ENCODE peak calls at places on chromosomes 7 and 10, in eight cellular contexts. U is A549, D is IMR-90, V is skeletal muscle cell, P is astrocyte of the hippocampus, T is HEK293T, Y is NCI-H69, W is BE2C. I is an unnamed sample.

GRCh38 chr7:114856625-114857024 is 65.3 kb upstream of the MDFIC start:
- DNase-seq in U (no peak), D (peak), V (no peak), P (peak), T (no peak), Y (peak), W (no peak), I (peak)

GRCh38 chr10:123301077-123301875 is 147.1 kb downstream of the BUB3 start:
- DNase-seq in U (peak), D (no peak), V (peak), P (peak), T (peak), Y (peak), W (peak), I (no peak)

GRCh38 chr10:124886195-124886594 is 55.7 kb upstream of the ZRANB1 start:
- DNase-seq in U (no peak), D (no peak), V (no peak), P (no peak), T (no peak), Y (no peak), W (no peak), I (no peak)

GRCh38 chr7:128167316-128167691 is 73.8 kb upstream of the LEP start:
- DNase-seq in U (peak), D (peak), V (peak), P (peak), T (peak), Y (peak), W (peak), I (peak)

GRCh38 chr10:130889240-130889639 is 422.3 kb downstream of the TCERG1L start:
- DNase-seq in U (no peak), D (no peak), V (no peak), P (no peak), T (no peak), Y (no peak), W (no peak), I (no peak)

GRCh38 chr10:51301644-51302043 is 227.4 kb downstream of the PRKG1 start:
- DNase-seq in U (no peak), D (peak), V (peak), P (no peak), T (no peak), Y (no peak), W (no peak), I (no peak)

GRCh38 chr7:122520961-122521555 is 177.9 kb downstream of the RNF133 start:
- DNase-seq in U (no peak), D (no peak), V (no peak), P (no peak), T (no peak), Y (peak), W (no peak), I (no peak)

GRCh38 chr10:131429141-131429540 is 117.6 kb upstream of the TCERG1L start:
- DNase-seq in U (no peak), D (no peak), V (no peak), P (no peak), T (no peak), Y (no peak), W (no peak), I (no peak)

GRCh38 chr10:23368816-23369640 is 24.4 kb upstream of the C10orf67 start:
- DNase-seq in U (no peak), D (no peak), V (no peak), P (no peak), T (no peak), Y (no peak), W (no peak), I (no peak)

GRCh38 chr10:114064151-114065045 is 20.7 kb downstream of the ADRB1 start:
- DNase-seq in U (no peak), D (no peak), V (no peak), P (peak), T (no peak), Y (peak), W (no peak), I (no peak)

GRCh38 chr7:155543926-155544325 is 2.4 kb downstream of the CNPY1 start:
- DNase-seq in U (no peak), D (no peak), V (no peak), P (no peak), T (no peak), Y (no peak), W (no peak), I (no peak)

GRCh38 chr7:45033261-45033930 is 33.4 kb downstream of the CCM2 start:
- DNase-seq in U (no peak), D (peak), V (no peak), P (peak), T (no peak), Y (no peak), W (no peak), I (peak)

GRCh38 chr7:86733783-86734182 is 90.1 kb downstream of the GRM3 start:
- DNase-seq in U (no peak), D (peak), V (no peak), P (peak), T (no peak), Y (peak), W (peak), I (no peak)

I was measured in foreskin keratinocyte.